ENCODE peak calls at places on chromosome 6, in five cellular contexts. V is AG09309, Z is type B pancreatic cell, H is posterior cingulate gyrus, L is Calu3. K is an unnamed sample.

GRCh38 chr6:85472744-85473143 is 22.9 kb downstream of the NT5E start:
- DNase-seq in V (no peak), Z (no peak), H (no peak), L (no peak), K (no peak)

GRCh38 chr6:141510803-141511202 is 621.9 kb upstream of the GJE1 start:
- DNase-seq in V (no peak), Z (no peak), H (no peak), L (no peak), K (no peak)

GRCh38 chr6:122653094-122653493 is 42.9 kb downstream of the PKIB start:
- DNase-seq in V (no peak), Z (no peak), H (no peak), L (peak; percentile 41), K (no peak)

GRCh38 chr6:124056884-124057283 is 253.2 kb downstream of the NKAIN2 start:
- DNase-seq in V (no peak), Z (no peak), H (no peak), L (no peak), K (no peak)

GRCh38 chr6:147283460-147283859 is 79.2 kb downstream of the STXBP5 start:
- DNase-seq in V (peak; percentile 8), Z (no peak), H (no peak), L (no peak), K (no peak)

GRCh38 chr6:131292145-131292938 is 157.1 kb downstream of the AKAP7 start:
- DNase-seq in V (no peak), Z (no peak), H (no peak), L (no peak), K (no peak)

GRCh38 chr6:73854998-73855718 is 159.2 kb downstream of the CD109 start:
- DNase-seq in V (peak; percentile 45), Z (no peak), H (no peak), L (peak; percentile 49), K (no peak)

GRCh38 chr6:111958534-111958933 is 85.3 kb upstream of the FYN start:
- DNase-seq in V (no peak), Z (no peak), H (no peak), L (no peak), K (no peak)

GRCh38 chr6:42907336-42907735 is 8.5 kb upstream of the PTCRA start:
- DNase-seq in V (no peak), Z (no peak), H (no peak), L (no peak), K (no peak)

GRCh38 chr6:129501401-129502051 is 208.5 kb downstream of the ARHGAP18 start:
- DNase-seq in V (peak; percentile 86), Z (peak; percentile 71), H (no peak), L (peak; percentile 71), K (peak; percentile 26)

GRCh38 chr6:45398075-45398817 is 20.5 kb upstream of the SUPT3H start:
- DNase-seq in V (no peak), Z (no peak), H (no peak), L (no peak), K (no peak)

GRCh38 chr6:100134297-100134696 is 140.3 kb upstream of the MCHR2 start:
- DNase-seq in V (no peak), Z (no peak), H (no peak), L (no peak), K (no peak)

GRCh38 chr6:17705778-17706579 is 746 bp downstream of the NUP153 start:
- DNase-seq in V (no peak), Z (peak; percentile 73), H (peak; percentile 21), L (peak; percentile 61), K (no peak)

GRCh38 chr6:136873733-136874132 is 48.4 kb upstream of the SLC35D3 start:
- DNase-seq in V (no peak), Z (no peak), H (no peak), L (no peak), K (no peak)

GRCh38 chr6:157966597-157966977 is 15.1 kb upstream of the SYNJ2 start:
- DNase-seq in V (no peak), Z (no peak), H (no peak), L (no peak), K (no peak)

GRCh38 chr6:37126961-37127360 is 43.0 kb upstream of the PIM1 start:
- DNase-seq in V (no peak), Z (no peak), H (no peak), L (no peak), K (no peak)

GRCh38 chr6:161048636-161049035 is 57.1 kb downstream of the MAP3K4 start:
- DNase-seq in V (peak; percentile 83), Z (no peak), H (no peak), L (no peak), K (no peak)

GRCh38 chr6:37127961-37128862 is 41.7 kb upstream of the PIM1 start:
- DNase-seq in V (no peak), Z (no peak), H (no peak), L (no peak), K (no peak)

GRCh38 chr6:11785953-11786579 is 7.5 kb upstream of the ADTRP start:
- DNase-seq in V (no peak), Z (no peak), H (no peak), L (no peak), K (no peak)

GRCh38 chr6:97668716-97669115 is 385.7 kb upstream of the MMS22L start:
- DNase-seq in V (no peak), Z (no peak), H (no peak), L (no peak), K (peak; percentile 40)

GRCh38 chr6:33856655-33857054 is 52.9 kb upstream of the MLN start:
- DNase-seq in V (no peak), Z (no peak), H (no peak), L (no peak), K (no peak)

GRCh38 chr6:100216760-100217159 is 222.7 kb upstream of the MCHR2 start:
- DNase-seq in V (no peak), Z (no peak), H (no peak), L (no peak), K (no peak)

GRCh38 chr6:81906041-81906440 is 153.6 kb upstream of the TENT5A start:
- DNase-seq in V (no peak), Z (no peak), H (no peak), L (no peak), K (no peak)

GRCh38 chr6:121993362-121993761 is 406.1 kb upstream of the HSF2 start:
- DNase-seq in V (no peak), Z (no peak), H (no peak), L (no peak), K (no peak)

GRCh38 chr6:26389349-26389799 is 6.5 kb downstream of the BTN2A2 start:
- DNase-seq in V (no peak), Z (no peak), H (no peak), L (no peak), K (no peak)

GRCh38 chr6:110542311-110543024 is 66.1 kb upstream of the SLC22A16 start:
- DNase-seq in V (no peak), Z (no peak), H (no peak), L (no peak), K (peak; percentile 46)

GRCh38 chr6:33716890-33717632 is 5.6 kb upstream of the UQCC2 start:
- DNase-seq in V (no peak), Z (no peak), H (no peak), L (no peak), K (no peak)

GRCh38 chr6:142854589-142855488 is 90.1 kb downstream of the HIVEP2 start:
- DNase-seq in V (no peak), Z (no peak), H (no peak), L (no peak), K (no peak)

K was measured in occipital lobe.